ENCODE peak calls at places on chromosomes 11 and 22, in six cellular contexts. S, U, G, Z, V and C are unnamed samples. For H3K36me3, the result is how much of the 10 kb centered on the place peaks cover.

GRCh38 chr11:3202759-3203158 is 15.9 kb downstream of the MRGPRG start:
- DNase-seq in G (no peak), S (peak), U (no peak), V (no peak), Z (no peak), C (peak)

GRCh38 chr11:17498058-17498457 is 21.4 kb upstream of the ABCC8 start:
- DNase-seq in S (no peak), G (no peak), U (no peak), V (no peak), Z (no peak), C (no peak)

GRCh38 chr11:63738720-63739360 is 29.7 kb downstream of the ZFTA start:
- DNase-seq in Z (peak), S (no peak), U (peak), V (no peak), G (peak), C (peak)

GRCh38 chr22:29951675-29952413 is 68.9 kb downstream of the MTMR3 start:
- DNase-seq in G (no peak), U (no peak), S (no peak), Z (no peak), V (no peak), C (no peak)

GRCh38 chr11:27910186-27910941 is 197.6 kb downstream of the KIF18A start:
- DNase-seq in U (no peak), G (no peak), V (no peak), Z (peak), S (no peak), C (no peak)

GRCh38 chr22:27745809-27746208 is 55.7 kb downstream of the MN1 start:
- DNase-seq in Z (no peak), U (no peak), V (no peak), G (no peak), S (no peak), C (no peak)

GRCh38 chr22:30192427-30192826 is 54.1 kb downstream of the LIF start:
- DNase-seq in Z (no peak), S (no peak), U (no peak), G (no peak), V (no peak), C (no peak)

GRCh38 chr22:28907311-28908008 is 24.1 kb downstream of the ZNRF3 start:
- DNase-seq in G (no peak), S (no peak), Z (no peak), U (no peak), V (no peak), C (peak)

GRCh38 chr11:69265210-69265609 is 28.7 kb upstream of the MYEOV start:
- DNase-seq in G (no peak), V (no peak), S (no peak), U (no peak), Z (no peak), C (no peak)
- H3K27ac ChIP-seq in G (no peak), V (no peak), S (no peak), U (no peak), Z (no peak), C (no peak)

GRCh38 chr11:44893250-44894216 is 57.1 kb downstream of the TP53I11 start:
- DNase-seq in G (no peak), U (peak), V (no peak), S (no peak), Z (no peak), C (no peak)
- H3K4me3 ChIP-seq in G (no peak), U (no peak), V (no peak), S (no peak), Z (no peak), C (no peak)

GRCh38 chr22:23806837-23807236 is 20.1 kb downstream of the SMARCB1 start:
- DNase-seq in S (no peak), G (no peak), U (no peak), Z (no peak), V (no peak), C (no peak)
- H3K36me3 ChIP-seq in S (under half), G (half or more), U (half or more), Z (under half), V (under half), C (under half)

DNA sequence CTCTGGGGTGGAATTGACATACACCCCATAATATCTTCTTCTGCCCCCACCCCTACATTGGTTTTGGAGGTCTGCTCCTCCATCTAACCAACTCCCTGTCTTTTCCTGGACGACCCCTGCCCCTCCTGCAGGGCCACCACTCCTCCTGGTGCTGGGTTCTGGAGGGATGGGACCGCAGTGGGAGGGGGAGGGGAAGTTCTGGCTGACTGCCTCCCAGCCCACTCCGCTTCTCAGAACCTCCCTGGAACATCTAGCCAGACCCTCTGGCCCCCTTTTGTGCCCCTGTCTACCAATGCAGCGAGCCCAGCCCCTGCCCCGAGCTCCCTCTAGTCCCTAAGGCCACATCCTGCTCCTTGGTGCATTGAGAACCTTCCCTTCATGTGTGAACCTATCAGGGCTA is 1.2 kb downstream of the MYRF start:
- DNase-seq in G (no peak), S (no peak), V (no peak), Z (no peak), U (no peak), C (no peak)
- H3K27ac ChIP-seq in G (peak), S (no peak), V (no peak), Z (no peak), U (no peak), C (no peak)

DNA sequence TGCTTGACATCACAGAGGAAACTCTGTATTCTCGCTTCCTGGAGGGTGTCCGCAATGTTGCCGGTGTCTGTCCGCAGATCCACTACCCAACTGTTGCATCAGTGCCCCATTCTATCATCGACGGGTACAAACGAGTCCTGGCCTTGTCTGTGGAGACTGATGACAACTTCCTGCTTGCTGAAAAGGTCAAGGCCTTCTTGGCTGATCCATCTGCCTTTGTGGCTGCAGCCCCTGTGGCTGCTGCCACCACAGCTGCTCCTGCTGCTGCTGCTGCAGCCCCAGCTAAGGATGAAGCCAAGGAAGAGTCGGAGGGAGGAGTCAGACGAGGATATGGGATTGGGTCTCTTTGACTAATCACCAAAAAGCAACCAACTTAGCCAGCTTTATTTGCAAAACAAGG is 42.9 kb upstream of the DAGLA start:
- DNase-seq in U (no peak), V (no peak), Z (peak), S (no peak), G (no peak), C (no peak)
- H3K4me3 ChIP-seq in U (no peak), V (no peak), Z (no peak), S (no peak), G (no peak), C (no peak)

GRCh38 chr11:102431404-102431803 is 21.2 kb downstream of the TMEM123 start:
- DNase-seq in U (no peak), Z (no peak), V (no peak), S (no peak), G (no peak), C (no peak)
- H3K36me3 ChIP-seq in U (under half), Z (under half), V (under half), S (under half), G (under half), C (under half)

GRCh38 chr22:37301144-37301820 is 19.0 kb downstream of the CYTH4 start:
- DNase-seq in V (no peak), S (no peak), U (no peak), G (no peak), Z (peak), C (no peak)
- H3K27ac ChIP-seq in V (no peak), S (no peak), U (no peak), G (no peak), Z (no peak), C (no peak)

GRCh38 chr22:24503137-24503850 is 8.2 kb downstream of the UPB1 start:
- DNase-seq in U (peak), S (no peak), V (no peak), G (peak), Z (peak), C (no peak)
- H3K4me3 ChIP-seq in U (no peak), S (no peak), V (no peak), G (no peak), Z (no peak), C (no peak)

GRCh38 chr11:94702481-94702880 is 65.7 kb upstream of the AMOTL1 start:
- DNase-seq in S (no peak), U (no peak), V (no peak), G (no peak), Z (no peak), C (no peak)

GRCh38 chr11:94705419-94705818 is 62.7 kb upstream of the AMOTL1 start:
- DNase-seq in G (no peak), Z (no peak), S (no peak), U (no peak), V (no peak), C (no peak)

GRCh38 chr11:94708642-94709041 is 59.5 kb upstream of the AMOTL1 start:
- DNase-seq in Z (no peak), U (no peak), V (no peak), G (no peak), S (no peak), C (no peak)

GRCh38 chr11:94706211-94706610 is 61.9 kb upstream of the AMOTL1 start:
- DNase-seq in Z (no peak), U (no peak), G (no peak), V (no peak), S (no peak), C (no peak)

GRCh38 chr11:94708176-94708575 is 60.0 kb upstream of the AMOTL1 start:
- DNase-seq in G (no peak), V (no peak), S (no peak), Z (no peak), U (no peak), C (no peak)
- H3K36me3 ChIP-seq in G (under half), V (under half), S (under half), Z (under half), U (under half), C (under half)